ENCODE peak calls at places on chromosomes 6 and 20, in eight cellular contexts. Q is HCT116, C is breast epithelium, E is dorsolateral prefrontal cortex, O is body of pancreas, W is prostate gland, Y is endodermal cell, F is K562. R is an unnamed sample.

GRCh38 chr20:43975096-43975768 is 60.6 kb downstream of the TOX2 start:
- DNase-seq in Q (peak; percentile 86), C (no peak), E (no peak), O (no peak), W (no peak), Y (no peak), F (no peak), R (peak; percentile 58)

GRCh38 chr6:125203395-125203794 is 49.8 kb downstream of the TPD52L1 start:
- DNase-seq in Q (no peak), C (no peak), E (no peak), O (no peak), W (no peak), Y (no peak), F (no peak), R (peak; percentile 5)

GRCh38 chr6:142929751-142930358 is 15.1 kb downstream of the HIVEP2 start:
- DNase-seq in Q (no peak), C (no peak), E (no peak), O (no peak), W (no peak), Y (no peak), F (no peak), R (peak; percentile 65)

GRCh38 chr6:87756858-87757257 is 54.8 kb upstream of the AKIRIN2 start:
- DNase-seq in Q (no peak), C (no peak), E (no peak), O (no peak), W (no peak), Y (no peak), F (peak; percentile 46), R (peak; percentile 51)

GRCh38 chr20:58597021-58597940 is 53.8 kb upstream of the STX16 start:
- DNase-seq in Q (no peak), C (no peak), E (peak; percentile 47), O (no peak), W (no peak), Y (no peak), F (no peak), R (no peak)

GRCh38 chr6:16126881-16127280 is 2.0 kb upstream of the MYLIP start:
- DNase-seq in Q (no peak), C (no peak), E (no peak), O (no peak), W (no peak), Y (no peak), F (no peak), R (no peak)

GRCh38 chr6:128079026-128079425 is 178.2 kb upstream of the THEMIS start:
- DNase-seq in Q (no peak), C (no peak), E (no peak), O (no peak), W (no peak), Y (no peak), F (no peak), R (no peak)

GRCh38 chr6:170298688-170299087 is 7.8 kb upstream of the DLL1 start:
- DNase-seq in Q (no peak), C (no peak), E (no peak), O (no peak), W (no peak), Y (peak; percentile 36), F (no peak), R (no peak)

GRCh38 chr6:42392871-42393270 is 58.9 kb downstream of the TRERF1 start:
- DNase-seq in Q (no peak), C (no peak), E (no peak), O (no peak), W (no peak), Y (no peak), F (no peak), R (no peak)

DNA sequence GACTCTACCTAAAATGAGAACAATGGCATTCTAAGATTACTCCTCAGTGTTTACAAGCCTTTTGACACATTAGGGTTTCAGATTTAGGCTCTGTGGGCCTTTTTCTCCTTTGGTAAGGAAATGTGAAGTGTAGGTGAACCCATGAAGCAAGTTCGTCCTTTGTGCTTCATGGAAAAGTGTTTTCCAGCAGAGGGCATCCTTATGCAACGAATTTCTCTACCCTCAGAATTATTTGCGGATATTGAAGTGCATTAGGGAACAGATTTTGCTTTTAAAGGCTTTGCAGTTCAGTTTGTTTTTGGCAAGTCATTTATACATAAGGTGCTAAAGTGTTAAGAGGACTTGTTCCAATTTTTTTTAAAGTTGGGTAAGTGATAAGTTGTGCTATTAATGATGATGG is 55.7 kb upstream of the FERMT1 start:
- DNase-seq in Q (peak; percentile 22), C (no peak), E (no peak), O (no peak), W (no peak), Y (no peak), F (no peak), R (peak; percentile 37)
- TF ChIP-seq CTCF in Q (peak; percentile 43), C (peak; percentile 17), E (peak; percentile 48), O (no peak), W (peak; percentile 14), Y (peak; percentile 75), F (peak; percentile 9), R (peak; percentile 75)

GRCh38 chr6:3384346-3385143 is 72.3 kb downstream of the SLC22A23 start:
- DNase-seq in Q (no peak), C (no peak), E (no peak), O (no peak), W (no peak), Y (no peak), F (no peak), R (no peak)
- H3K27ac ChIP-seq in Q (no peak overlapping the region), C (peak overlapping the region; percentile 95), E (peak overlapping the region; percentile 96), O (no peak overlapping the region), W (peak overlapping the region; percentile 90), Y (no peak overlapping the region), F (no peak overlapping the region), R (no peak overlapping the region)

GRCh38 chr6:94341173-94341572 is 921.8 kb upstream of the EPHA7 start:
- DNase-seq in Q (no peak), C (no peak), E (no peak), O (no peak), W (no peak), Y (peak; percentile 51), F (no peak), R (no peak)
- TF ChIP-seq CTCF in Q (no peak), C (no peak), E (no peak), O (no peak), W (no peak), Y (no peak), F (no peak), R (no peak)

DNA sequence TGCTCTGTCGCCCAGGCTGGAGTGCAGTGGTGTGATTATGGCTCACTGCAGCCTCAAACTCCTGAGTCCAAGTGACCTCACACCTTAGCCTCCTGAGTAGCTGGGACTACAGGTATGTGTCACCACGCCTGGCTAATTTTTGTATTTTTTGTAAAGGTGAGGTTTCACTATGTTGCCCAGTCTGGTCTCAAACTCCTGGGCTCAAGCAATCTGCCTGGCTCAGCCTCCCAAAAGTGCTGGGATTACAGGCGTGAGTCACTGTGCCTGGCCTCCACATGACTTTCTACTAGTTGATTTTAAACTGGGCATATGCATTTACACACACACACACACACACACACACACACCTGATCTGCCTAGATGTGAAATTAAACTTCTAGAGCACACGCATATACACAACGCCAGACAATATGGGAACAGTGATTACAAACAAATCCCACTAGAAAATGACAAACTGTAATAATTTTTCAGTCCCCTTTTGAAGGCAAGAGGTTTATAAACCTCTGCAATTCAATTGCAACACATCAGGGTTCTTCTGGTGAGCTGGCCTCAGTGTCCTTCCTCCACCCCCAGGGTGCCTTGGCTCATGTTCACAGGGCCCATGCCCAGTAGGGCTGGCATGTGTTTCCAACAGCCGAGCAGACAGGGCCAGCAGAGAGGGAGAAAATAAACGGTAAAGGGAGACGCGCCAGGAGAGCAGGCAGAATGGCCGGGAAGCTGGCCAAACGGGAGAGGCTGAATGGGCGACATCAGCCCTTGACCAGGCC is 31.2 kb downstream of the PARD6B start:
- DNase-seq in Q (no peak), C (peak; percentile 94), E (peak; percentile 68), O (peak; percentile 92), W (peak; percentile 91), Y (no peak), F (no peak), R (peak; percentile 38)
- H3K27ac ChIP-seq in Q (peak overlapping the region; percentile 92), C (peak overlapping the region; percentile 86), E (no peak overlapping the region), O (peak overlapping the region; percentile 80), W (peak overlapping the region; percentile 61), Y (no peak overlapping the region), F (no peak overlapping the region), R (peak overlapping the region; percentile 64)

DNA sequence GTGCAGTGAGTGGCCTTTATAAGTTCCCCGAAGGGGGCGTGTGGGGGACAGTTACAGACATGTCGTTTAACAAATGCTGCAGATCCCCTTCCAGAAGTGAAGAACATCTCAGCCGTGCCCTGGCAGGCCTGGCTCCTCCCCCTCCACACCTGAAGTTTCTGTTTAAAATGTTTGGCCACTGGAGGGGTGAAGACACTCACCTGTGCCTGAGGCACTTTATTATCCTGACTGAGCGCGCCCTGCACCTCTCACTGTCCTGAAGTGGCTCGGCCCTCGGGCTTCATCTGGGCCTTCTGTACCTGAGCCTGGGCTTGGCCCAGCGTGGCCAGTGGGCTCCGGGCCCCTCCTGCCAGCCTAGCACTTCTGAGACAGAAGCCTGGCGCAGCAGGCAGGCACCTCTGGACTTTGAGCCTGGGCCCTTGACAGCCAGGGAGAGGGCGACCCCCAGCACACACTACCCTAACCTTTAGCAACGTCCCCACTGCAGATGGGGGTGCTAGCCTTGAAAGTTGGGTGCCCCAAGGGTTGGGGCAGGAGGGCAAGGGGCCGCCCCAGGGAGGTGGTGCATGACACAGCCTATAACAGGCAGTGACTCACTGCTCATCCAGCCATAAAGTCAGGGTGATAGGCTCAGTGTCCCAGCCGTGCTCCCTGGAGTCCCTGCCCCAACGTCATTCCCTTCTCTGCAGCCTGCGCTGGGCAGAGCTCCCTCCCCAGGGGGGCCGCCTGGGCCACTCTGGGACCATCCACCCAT is 13.6 kb upstream of the GATA5 start:
- DNase-seq in Q (no peak), C (no peak), E (no peak), O (no peak), W (no peak), Y (no peak), F (peak; percentile 65), R (peak; percentile 62)
- TF ChIP-seq CTCF in Q (no peak), C (no peak), E (no peak), O (no peak), W (no peak), Y (no peak), F (no peak), R (peak; percentile 19)

GRCh38 chr20:38269715-38270114 is 9.2 kb upstream of the KIAA1755 start:
- DNase-seq in Q (no peak), C (no peak), E (no peak), O (no peak), W (no peak), Y (no peak), F (no peak), R (no peak)

GRCh38 chr20:38267251-38267650 is 6.7 kb upstream of the KIAA1755 start:
- DNase-seq in Q (no peak), C (no peak), E (no peak), O (no peak), W (no peak), Y (no peak), F (no peak), R (no peak)

GRCh38 chr20:38271609-38272120 is 11.1 kb upstream of the KIAA1755 start:
- DNase-seq in Q (no peak), C (no peak), E (no peak), O (no peak), W (no peak), Y (no peak), F (no peak), R (no peak)

GRCh38 chr20:38270869-38271608 is 10.5 kb upstream of the KIAA1755 start:
- DNase-seq in Q (peak; percentile 26), C (no peak), E (no peak), O (no peak), W (no peak), Y (no peak), F (no peak), R (peak; percentile 42)

GRCh38 chr20:38268115-38268514 is 7.6 kb upstream of the KIAA1755 start:
- DNase-seq in Q (no peak), C (no peak), E (no peak), O (no peak), W (no peak), Y (no peak), F (no peak), R (no peak)
- H3K27ac ChIP-seq in Q (no peak overlapping the region), C (no peak overlapping the region), E (no peak overlapping the region), O (no peak overlapping the region), W (no peak overlapping the region), Y (no peak overlapping the region), F (no peak overlapping the region), R (no peak overlapping the region)